ENCODE peak calls at places on chromosomes 2 and 18, in nine cellular contexts. One of them, this sample, is unnamed.

GRCh38 chr2:19900536-19901200 is 1.1 kb downstream of the TTC32 start:
- DNase-seq in brain microvascular endothelial cell: no peak
- DNase-seq in GM23338: peak; percentile 11
- DNase-seq in GM12865: peak; percentile 51
- DNase-seq in epithelial cell of proximal tubule: no peak
- DNase-seq in endodermal cell: no peak
- DNase-seq in heart right ventricle: no peak
- DNase-seq in astrocyte of the spinal cord: peak; percentile 41
- DNase-seq in cardiac fibroblast: peak; percentile 44
- DNase-seq in this sample: peak; percentile 30

GRCh38 chr18:41134426-41134825 is 820.6 kb upstream of the PIK3C3 start:
- DNase-seq in brain microvascular endothelial cell: no peak
- DNase-seq in GM23338: no peak
- DNase-seq in GM12865: no peak
- DNase-seq in epithelial cell of proximal tubule: no peak
- DNase-seq in endodermal cell: no peak
- DNase-seq in heart right ventricle: no peak
- DNase-seq in astrocyte of the spinal cord: peak; percentile 23
- DNase-seq in cardiac fibroblast: no peak
- DNase-seq in this sample: no peak

GRCh38 chr2:151289972-151290335 is 486 bp upstream of the NMI start:
- DNase-seq in brain microvascular endothelial cell: no peak
- DNase-seq in GM23338: peak; percentile 25
- DNase-seq in GM12865: no peak
- DNase-seq in epithelial cell of proximal tubule: no peak
- DNase-seq in endodermal cell: no peak
- DNase-seq in heart right ventricle: peak; percentile 20
- DNase-seq in astrocyte of the spinal cord: no peak
- DNase-seq in cardiac fibroblast: peak; percentile 81
- DNase-seq in this sample: peak; percentile 91

GRCh38 chr18:8423051-8423558 is 186.1 kb upstream of the RAB12 start:
- DNase-seq in brain microvascular endothelial cell: peak; percentile 64
- DNase-seq in GM23338: no peak
- DNase-seq in GM12865: no peak
- DNase-seq in epithelial cell of proximal tubule: no peak
- DNase-seq in endodermal cell: no peak
- DNase-seq in heart right ventricle: no peak
- DNase-seq in astrocyte of the spinal cord: peak; percentile 72
- DNase-seq in cardiac fibroblast: peak; percentile 75
- DNase-seq in this sample: peak; percentile 57

GRCh38 chr2:65070172-65070830 is 14.1 kb downstream of the CEP68 start:
- DNase-seq in brain microvascular endothelial cell: no peak
- DNase-seq in GM23338: no peak
- DNase-seq in GM12865: no peak
- DNase-seq in epithelial cell of proximal tubule: no peak
- DNase-seq in endodermal cell: no peak
- DNase-seq in heart right ventricle: no peak
- DNase-seq in astrocyte of the spinal cord: peak; percentile 38
- DNase-seq in cardiac fibroblast: peak; percentile 59
- DNase-seq in this sample: peak; percentile 45

GRCh38 chr2:70776266-70776665 is 8.3 kb upstream of the ADD2 start:
- DNase-seq in brain microvascular endothelial cell: no peak
- DNase-seq in GM23338: no peak
- DNase-seq in GM12865: no peak
- DNase-seq in epithelial cell of proximal tubule: no peak
- DNase-seq in endodermal cell: no peak
- DNase-seq in heart right ventricle: no peak
- DNase-seq in astrocyte of the spinal cord: no peak
- DNase-seq in cardiac fibroblast: no peak
- DNase-seq in this sample: no peak

GRCh38 chr2:86464654-86465053 is 23.5 kb downstream of the KDM3A start:
- DNase-seq in brain microvascular endothelial cell: no peak
- DNase-seq in GM23338: no peak
- DNase-seq in GM12865: no peak
- DNase-seq in epithelial cell of proximal tubule: no peak
- DNase-seq in endodermal cell: no peak
- DNase-seq in heart right ventricle: peak; percentile 48
- DNase-seq in astrocyte of the spinal cord: no peak
- DNase-seq in cardiac fibroblast: no peak
- DNase-seq in this sample: no peak

GRCh38 chr2:160747771-160748170 is 254.2 kb upstream of the RBMS1 start:
- DNase-seq in brain microvascular endothelial cell: peak; percentile 30
- DNase-seq in GM23338: no peak
- DNase-seq in GM12865: no peak
- DNase-seq in epithelial cell of proximal tubule: peak; percentile 25
- DNase-seq in endodermal cell: no peak
- DNase-seq in heart right ventricle: no peak
- DNase-seq in astrocyte of the spinal cord: peak; percentile 57
- DNase-seq in cardiac fibroblast: peak; percentile 85
- DNase-seq in this sample: peak; percentile 33

GRCh38 chr2:184452907-184453306 is 145.4 kb upstream of the ZNF804A start:
- DNase-seq in brain microvascular endothelial cell: no peak
- DNase-seq in GM23338: no peak
- DNase-seq in GM12865: peak; percentile 37
- DNase-seq in epithelial cell of proximal tubule: no peak
- DNase-seq in endodermal cell: no peak
- DNase-seq in heart right ventricle: no peak
- DNase-seq in astrocyte of the spinal cord: no peak
- DNase-seq in cardiac fibroblast: no peak
- DNase-seq in this sample: no peak
- TF ChIP-seq CTCF in brain microvascular endothelial cell: no peak
- TF ChIP-seq CTCF in GM23338: no peak
- TF ChIP-seq CTCF in GM12865: no peak
- TF ChIP-seq CTCF in epithelial cell of proximal tubule: no peak
- TF ChIP-seq CTCF in endodermal cell: no peak
- TF ChIP-seq CTCF in heart right ventricle: no peak
- TF ChIP-seq CTCF in astrocyte of the spinal cord: no peak
- TF ChIP-seq CTCF in cardiac fibroblast: no peak
- TF ChIP-seq CTCF in this sample: no peak

DNA sequence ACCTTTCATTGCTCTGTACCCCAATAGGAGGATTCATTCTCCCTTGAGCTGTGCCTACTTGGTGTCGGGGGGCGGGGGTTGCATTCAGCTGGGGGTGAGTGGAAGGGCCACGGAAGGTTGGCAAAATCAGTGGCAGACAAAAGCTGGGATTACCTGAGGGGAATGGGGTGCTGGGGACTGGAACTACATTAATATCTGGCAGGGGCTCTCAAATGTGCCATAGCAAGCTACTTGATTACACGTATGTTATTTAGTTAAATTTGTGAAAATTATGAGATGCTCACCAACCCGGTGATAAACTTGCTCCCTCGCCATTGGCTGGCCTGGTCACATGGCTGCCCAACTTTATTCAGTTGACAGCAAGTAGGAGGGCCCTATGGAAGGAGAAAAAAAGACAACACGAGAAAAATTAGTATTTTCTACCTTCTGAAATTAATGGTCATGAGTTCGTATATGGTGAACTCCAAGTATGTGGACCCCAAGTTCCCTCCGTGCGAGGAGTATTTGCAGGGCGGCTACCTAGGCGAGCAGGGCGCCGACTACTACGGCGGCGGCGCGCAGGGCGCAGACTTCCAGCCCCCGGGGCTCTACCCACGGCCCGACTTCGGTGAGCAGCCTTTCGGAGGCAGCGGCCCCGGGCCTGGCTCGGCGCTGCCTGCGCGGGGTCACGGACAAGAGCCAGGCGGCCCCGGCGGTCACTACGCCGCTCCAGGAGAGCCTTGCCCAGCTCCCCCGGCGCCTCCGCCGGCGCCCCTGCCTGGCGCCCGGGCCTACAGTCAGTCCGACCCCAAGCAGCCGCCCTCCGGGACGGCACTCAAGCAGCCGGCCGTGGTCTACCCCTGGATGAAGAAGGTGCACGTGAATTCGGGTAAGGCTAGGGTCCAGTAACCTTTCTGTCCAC is at the start of gene HOXD4:
- DNase-seq in brain microvascular endothelial cell: no peak
- DNase-seq in GM23338: peak; percentile 51
- DNase-seq in GM12865: no peak
- DNase-seq in epithelial cell of proximal tubule: no peak
- DNase-seq in endodermal cell: peak; percentile 78
- DNase-seq in heart right ventricle: no peak
- DNase-seq in astrocyte of the spinal cord: no peak
- DNase-seq in cardiac fibroblast: no peak
- DNase-seq in this sample: no peak
- H3K4me3 ChIP-seq in brain microvascular endothelial cell: peak within 1 kb of the TSS; percentile 43
- H3K4me3 ChIP-seq in GM23338: peak within 1 kb of the TSS; percentile 34
- H3K4me3 ChIP-seq in GM12865: no peak within 1 kb of the TSS
- H3K4me3 ChIP-seq in epithelial cell of proximal tubule: peak within 1 kb of the TSS; percentile 70
- H3K4me3 ChIP-seq in endodermal cell: peak within 1 kb of the TSS; percentile 53
- H3K4me3 ChIP-seq in heart right ventricle: peak within 1 kb of the TSS; percentile 28
- H3K4me3 ChIP-seq in astrocyte of the spinal cord: peak within 1 kb of the TSS; percentile 32
- H3K4me3 ChIP-seq in cardiac fibroblast: no peak within 1 kb of the TSS
- H3K4me3 ChIP-seq in this sample: no peak within 1 kb of the TSS

GRCh38 chr2:11127791-11128190 is 27.5 kb upstream of the SLC66A3 start:
- DNase-seq in brain microvascular endothelial cell: no peak
- DNase-seq in GM23338: no peak
- DNase-seq in GM12865: no peak
- DNase-seq in epithelial cell of proximal tubule: no peak
- DNase-seq in endodermal cell: no peak
- DNase-seq in heart right ventricle: no peak
- DNase-seq in astrocyte of the spinal cord: no peak
- DNase-seq in cardiac fibroblast: no peak
- DNase-seq in this sample: no peak

GRCh38 chr2:11131166-11131920 is 23.9 kb upstream of the SLC66A3 start:
- DNase-seq in brain microvascular endothelial cell: no peak
- DNase-seq in GM23338: no peak
- DNase-seq in GM12865: no peak
- DNase-seq in epithelial cell of proximal tubule: no peak
- DNase-seq in endodermal cell: peak; percentile 42
- DNase-seq in heart right ventricle: no peak
- DNase-seq in astrocyte of the spinal cord: no peak
- DNase-seq in cardiac fibroblast: no peak
- DNase-seq in this sample: no peak

GRCh38 chr2:11128258-11128951 is 26.9 kb upstream of the SLC66A3 start:
- DNase-seq in brain microvascular endothelial cell: peak; percentile 53
- DNase-seq in GM23338: no peak
- DNase-seq in GM12865: no peak
- DNase-seq in epithelial cell of proximal tubule: no peak
- DNase-seq in endodermal cell: peak; percentile 35
- DNase-seq in heart right ventricle: peak; percentile 48
- DNase-seq in astrocyte of the spinal cord: peak; percentile 60
- DNase-seq in cardiac fibroblast: peak; percentile 74
- DNase-seq in this sample: no peak

GRCh38 chr2:11132036-11132671 is 23.1 kb upstream of the SLC66A3 start:
- DNase-seq in brain microvascular endothelial cell: no peak
- DNase-seq in GM23338: no peak
- DNase-seq in GM12865: no peak
- DNase-seq in epithelial cell of proximal tubule: no peak
- DNase-seq in endodermal cell: no peak
- DNase-seq in heart right ventricle: no peak
- DNase-seq in astrocyte of the spinal cord: no peak
- DNase-seq in cardiac fibroblast: no peak
- DNase-seq in this sample: no peak

DNA sequence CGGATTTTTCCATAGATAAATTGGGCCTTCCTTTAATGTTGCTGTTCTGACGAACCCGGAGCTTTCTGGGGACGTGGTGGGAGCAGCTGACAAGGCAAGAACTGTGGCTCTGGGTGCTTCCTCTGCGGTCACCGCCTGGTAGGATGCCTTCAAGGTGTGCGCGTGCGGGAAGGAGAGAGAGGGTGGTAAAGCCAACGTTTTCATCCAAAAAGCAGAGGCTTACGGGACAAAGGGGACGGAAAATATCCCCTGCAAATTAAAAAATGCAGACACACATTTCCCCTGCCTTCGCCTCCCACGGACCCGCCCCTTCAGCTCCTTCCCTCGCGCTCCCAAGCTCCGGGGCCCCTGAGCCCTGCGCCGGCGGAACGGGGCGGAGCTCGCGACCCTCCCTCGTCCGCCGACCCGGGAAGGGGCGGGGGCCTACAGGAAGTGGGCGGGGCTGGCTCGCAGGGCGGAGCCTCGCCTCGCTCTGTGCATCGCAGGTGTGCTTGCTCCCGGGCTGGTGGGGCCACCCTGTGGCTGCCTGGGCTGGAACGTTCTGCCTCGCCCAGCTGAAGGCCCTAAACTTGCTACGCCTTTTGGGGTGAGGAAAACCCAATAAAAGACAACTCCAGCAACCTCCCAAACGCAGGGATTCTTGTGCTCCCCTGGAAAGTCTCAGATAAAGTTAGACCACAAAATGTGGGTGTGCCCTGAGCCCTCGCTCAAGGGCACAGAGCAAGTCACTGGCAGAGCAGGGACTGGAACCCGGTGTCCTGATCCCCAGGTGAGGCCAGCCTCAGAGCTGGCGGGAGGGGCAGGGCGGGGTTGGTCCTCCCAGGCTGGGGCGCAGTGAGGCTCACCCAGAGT is 25.4 kb upstream of the SLC66A3 start:
- DNase-seq in brain microvascular endothelial cell: no peak
- DNase-seq in GM23338: peak; percentile 93
- DNase-seq in GM12865: peak; percentile 60
- DNase-seq in epithelial cell of proximal tubule: no peak
- DNase-seq in endodermal cell: peak; percentile 97
- DNase-seq in heart right ventricle: no peak
- DNase-seq in astrocyte of the spinal cord: no peak
- DNase-seq in cardiac fibroblast: no peak
- DNase-seq in this sample: no peak
- TF ChIP-seq CTCF in brain microvascular endothelial cell: peak; percentile 40
- TF ChIP-seq CTCF in GM23338: peak; percentile 86
- TF ChIP-seq CTCF in GM12865: peak; percentile 35
- TF ChIP-seq CTCF in epithelial cell of proximal tubule: peak; percentile 36
- TF ChIP-seq CTCF in endodermal cell: peak; percentile 75
- TF ChIP-seq CTCF in heart right ventricle: peak; percentile 33
- TF ChIP-seq CTCF in astrocyte of the spinal cord: peak; percentile 38
- TF ChIP-seq CTCF in cardiac fibroblast: no peak
- TF ChIP-seq CTCF in this sample: peak; percentile 24

GRCh38 chr18:10033038-10033437 is 119.2 kb downstream of the VAPA start:
- DNase-seq in brain microvascular endothelial cell: no peak
- DNase-seq in GM23338: no peak
- DNase-seq in GM12865: no peak
- DNase-seq in epithelial cell of proximal tubule: no peak
- DNase-seq in endodermal cell: no peak
- DNase-seq in heart right ventricle: no peak
- DNase-seq in astrocyte of the spinal cord: no peak
- DNase-seq in cardiac fibroblast: no peak
- DNase-seq in this sample: no peak
- H3K4me3 ChIP-seq in brain microvascular endothelial cell: no peak overlapping the region
- H3K4me3 ChIP-seq in GM23338: peak overlapping the region; percentile 53
- H3K4me3 ChIP-seq in GM12865: no peak overlapping the region
- H3K4me3 ChIP-seq in epithelial cell of proximal tubule: no peak overlapping the region
- H3K4me3 ChIP-seq in endodermal cell: no peak overlapping the region
- H3K4me3 ChIP-seq in heart right ventricle: peak overlapping the region; percentile 36
- H3K4me3 ChIP-seq in astrocyte of the spinal cord: no peak overlapping the region
- H3K4me3 ChIP-seq in cardiac fibroblast: no peak overlapping the region
- H3K4me3 ChIP-seq in this sample: no peak overlapping the region